ENCODE peak calls at places on chromosomes 5 and 9, in four cellular contexts. C is pancreas, Z is uterus, R is breast epithelium. V is an unnamed sample.

GRCh38 chr5:150021491-150022162 is 21.1 kb downstream of the HMGXB3 start:
- DNase-seq in C (no peak), R (no peak), Z (peak; percentile 36), V (no peak)

GRCh38 chr9:97938081-97938644 is at the start of gene HEMGN:
- DNase-seq in R (no peak), Z (no peak), C (no peak), V (no peak)

GRCh38 chr5:73985145-73985544 is 359.1 kb downstream of the ARHGEF28 start:
- DNase-seq in Z (no peak), C (no peak), R (no peak), V (no peak)

GRCh38 chr5:1445313-1445894 is at the start of gene SLC6A3:
- DNase-seq in C (peak; percentile 36), Z (no peak), R (no peak), V (peak; percentile 65)

GRCh38 chr5:72474117-72474915 is 32.9 kb downstream of the ZNF366 start:
- DNase-seq in Z (no peak), C (no peak), R (no peak), V (no peak)

GRCh38 chr9:132755096-132755495 is 84.8 kb downstream of the GTF3C4 start:
- DNase-seq in C (no peak), Z (no peak), R (no peak), V (peak; percentile 43)

GRCh38 chr5:35229076-35230042 is 928 bp downstream of the PRLR start:
- DNase-seq in R (no peak), Z (peak; percentile 59), C (peak; percentile 81), V (peak; percentile 66)

GRCh38 chr5:157387164-157387563 is 72.8 kb upstream of the NIPAL4 start:
- DNase-seq in C (no peak), R (no peak), Z (no peak), V (no peak)

GRCh38 chr5:148454576-148454975 is 70.8 kb downstream of the FBXO38 start:
- DNase-seq in Z (no peak), R (no peak), C (no peak), V (no peak)

GRCh38 chr5:172798422-172799215 is 27.6 kb upstream of the DUSP1 start:
- DNase-seq in R (no peak), Z (peak; percentile 86), C (no peak), V (peak; percentile 56)

GRCh38 chr5:1338196-1338490 is 6.8 kb downstream of the CLPTM1L start:
- DNase-seq in R (no peak), Z (no peak), C (no peak), V (no peak)

GRCh38 chr9:18060304-18060934 is 413.5 kb upstream of the ADAMTSL1 start:
- DNase-seq in R (no peak), Z (no peak), C (no peak), V (no peak)

GRCh38 chr5:34687269-34688011 is 31.3 kb downstream of the RAI14 start:
- DNase-seq in C (no peak), R (no peak), Z (peak; percentile 65), V (no peak)

GRCh38 chr5:154370119-154370518 is 75.7 kb upstream of the SAP30L start:
- DNase-seq in Z (no peak), C (no peak), R (no peak), V (no peak)

GRCh38 chr9:114694146-114694545 is 12.2 kb upstream of the TEX48 start:
- DNase-seq in C (no peak), Z (no peak), R (no peak), V (no peak)

GRCh38 chr9:95297316-95297715 is 20.2 kb downstream of the FANCC start:
- DNase-seq in Z (no peak), C (no peak), R (no peak), V (no peak)
- TF ChIP-seq CTCF in Z (no peak), C (no peak), R (no peak), V (no peak)

GRCh38 chr9:136526625-136527066 is 19.2 kb downstream of the NOTCH1 start:
- DNase-seq in R (no peak), C (no peak), Z (no peak), V (no peak)
- H3K4me3 ChIP-seq in R (peak overlapping the region; percentile 15), C (no peak overlapping the region), Z (no peak overlapping the region), V (no peak overlapping the region)

DNA sequence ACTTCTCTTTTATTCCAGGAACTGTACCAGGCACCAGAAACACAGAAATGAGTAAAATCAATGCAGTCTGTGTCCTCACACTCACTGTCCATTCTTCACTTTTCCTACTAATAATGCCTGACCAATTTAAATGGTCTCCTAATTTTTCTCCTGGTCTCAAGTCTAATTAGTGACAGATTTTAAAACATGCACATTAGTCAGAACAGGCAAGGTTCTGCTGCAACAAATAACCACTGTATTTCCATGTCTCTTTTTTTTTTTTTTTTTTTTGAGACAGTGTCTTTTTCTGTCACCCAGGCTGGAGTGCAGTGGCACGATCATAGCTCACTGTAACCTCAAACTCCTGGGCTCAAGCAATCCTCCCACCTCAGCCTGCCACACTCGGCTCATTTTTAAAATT is 99.6 kb downstream of the CEMIP2 start:
- DNase-seq in Z (no peak), C (no peak), R (no peak), V (no peak)
- H3K4me1 ChIP-seq in Z (no peaks in the 10 kb centered on the region), C (no peaks in the 10 kb centered on the region), R (no peaks in the 10 kb centered on the region), V (peaks cover 5% of the 10 kb centered on the region)

GRCh38 chr9:2857564-2858198 is 13.8 kb upstream of the PUM3 start:
- DNase-seq in R (peak; percentile 61), Z (peak; percentile 55), C (no peak), V (no peak)

GRCh38 chr9:2854617-2855016 is 10.7 kb upstream of the PUM3 start:
- DNase-seq in R (no peak), Z (no peak), C (no peak), V (no peak)

GRCh38 chr9:2853517-2853916 is 9.6 kb upstream of the PUM3 start:
- DNase-seq in Z (no peak), C (no peak), R (no peak), V (no peak)

GRCh38 chr9:2859776-2860379 is 16.0 kb upstream of the PUM3 start:
- DNase-seq in Z (no peak), R (no peak), C (no peak), V (peak; percentile 75)

DNA sequence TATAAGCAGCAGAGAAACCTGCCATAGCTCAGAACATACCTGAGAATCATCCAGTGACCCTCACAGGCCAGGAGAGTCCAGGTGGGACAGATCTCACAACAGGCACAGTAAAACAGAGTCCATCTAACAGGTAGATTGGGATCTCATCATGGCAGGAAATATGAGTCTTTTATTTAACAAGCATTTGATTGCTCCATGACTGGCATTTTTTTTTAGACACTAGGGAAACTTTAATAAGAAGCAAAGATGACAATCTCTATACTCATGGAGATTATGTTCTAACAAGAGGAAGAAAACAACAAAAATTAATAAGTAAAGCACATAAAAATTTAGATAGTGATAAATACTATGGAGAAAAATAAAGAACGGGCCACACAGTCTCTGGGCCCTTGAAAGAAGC is 12.5 kb upstream of the PUM3 start:
- DNase-seq in C (no peak), R (no peak), Z (no peak), V (no peak)
- TF ChIP-seq CTCF in C (no peak), R (no peak), Z (no peak), V (no peak)

DNA sequence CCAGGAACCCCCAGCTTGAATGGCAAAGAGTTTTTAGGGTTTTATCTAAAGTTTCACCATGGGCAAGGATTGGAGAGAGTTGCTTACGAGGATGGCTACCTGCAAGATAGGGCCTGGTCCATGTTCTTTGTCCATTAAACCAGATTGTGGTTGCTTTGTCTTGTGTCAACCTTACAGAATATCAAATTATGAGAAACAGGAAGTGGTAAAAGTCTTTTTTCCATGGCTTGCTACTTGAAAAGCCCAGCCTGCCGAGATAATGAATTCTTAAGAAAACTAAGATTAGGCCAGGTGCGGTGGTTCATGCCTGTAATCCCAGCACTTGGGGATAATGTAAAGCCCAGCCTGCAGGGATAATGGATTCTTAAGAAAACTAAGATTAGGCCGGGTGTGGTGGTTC is 24.4 kb downstream of the ZNF474 start:
- DNase-seq in R (no peak), Z (no peak), C (no peak), V (no peak)
- H3K4me3 ChIP-seq in R (no peak overlapping the region), Z (no peak overlapping the region), C (no peak overlapping the region), V (no peak overlapping the region)

GRCh38 chr9:77957652-77958051 is 74.0 kb downstream of the GNAQ start:
- DNase-seq in C (no peak), R (no peak), Z (no peak), V (no peak)

GRCh38 chr9:77956555-77956954 is 75.1 kb downstream of the GNAQ start:
- DNase-seq in R (no peak), C (no peak), Z (no peak), V (no peak)

GRCh38 chr9:77961541-77961940 is 70.1 kb downstream of the GNAQ start:
- DNase-seq in Z (no peak), C (no peak), R (no peak), V (no peak)

GRCh38 chr9:77960356-77961153 is 71.1 kb downstream of the GNAQ start:
- DNase-seq in Z (no peak), R (no peak), C (no peak), V (no peak)

GRCh38 chr9:77959803-77960202 is 71.8 kb downstream of the GNAQ start:
- DNase-seq in Z (no peak), C (no peak), R (no peak), V (no peak)
- H3K4me1 ChIP-seq in Z (peaks cover 3% of the 10 kb centered on the region), C (peaks cover 8% of the 10 kb centered on the region), R (no peaks in the 10 kb centered on the region), V (peaks cover 41% of the 10 kb centered on the region)

GRCh38 chr9:37856551-37856950 is 47.4 kb downstream of the SLC25A51 start:
- DNase-seq in C (no peak), Z (no peak), R (no peak), V (no peak)

GRCh38 chr9:37862530-37862929 is 41.4 kb downstream of the SLC25A51 start:
- DNase-seq in Z (no peak), C (no peak), R (no peak), V (no peak)

DNA sequence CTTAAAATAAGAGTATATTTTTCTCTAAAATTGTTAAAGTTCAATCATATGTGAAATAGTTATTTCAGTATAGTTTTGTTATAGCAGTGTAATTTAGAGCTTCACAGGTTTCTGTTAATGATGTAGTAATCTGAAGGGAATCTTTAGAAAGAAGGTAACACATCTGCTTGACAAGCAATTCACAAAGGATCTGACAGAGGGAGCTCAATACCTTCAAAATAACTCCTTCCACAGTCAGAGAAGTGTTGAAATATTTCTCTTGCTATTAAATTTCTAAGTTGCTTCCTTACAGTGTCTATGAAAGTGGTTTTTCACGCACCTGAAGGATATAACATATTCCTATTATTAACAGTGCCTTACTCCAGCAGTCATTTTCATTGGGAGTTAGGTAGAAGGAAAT is 44.9 kb downstream of the SLC25A51 start:
- DNase-seq in Z (no peak), R (no peak), C (no peak), V (no peak)
- TF ChIP-seq CTCF in Z (no peak), R (no peak), C (no peak), V (no peak)

GRCh38 chr5:178121450-178122276 is 8.3 kb downstream of the N4BP3 start:
- DNase-seq in Z (no peak), C (no peak), R (no peak), V (no peak)
- H3K4me3 ChIP-seq in Z (no peak overlapping the region), C (peak overlapping the region; percentile 35), R (peak overlapping the region; percentile 29), V (no peak overlapping the region)

DNA sequence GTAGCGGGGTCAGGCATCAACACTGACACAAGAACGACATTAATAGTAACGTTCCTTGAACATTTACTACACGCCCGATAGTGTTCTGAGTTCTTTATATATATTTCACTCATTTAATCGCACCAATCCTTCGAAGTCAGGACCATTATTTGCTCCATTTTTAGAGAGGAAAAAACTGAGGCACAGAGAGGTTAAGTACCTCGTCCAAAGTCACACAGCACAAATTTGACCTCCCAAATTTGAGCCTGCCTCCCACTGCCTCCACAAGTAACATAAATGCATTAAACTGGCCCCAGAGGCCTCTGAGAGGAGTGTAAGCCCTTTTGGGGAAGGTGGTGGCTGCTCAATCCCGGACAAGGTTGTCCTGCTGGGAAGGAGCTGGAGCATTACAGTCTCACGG is 5.8 kb downstream of the RGS14 start:
- DNase-seq in Z (no peak), R (no peak), C (peak; percentile 4), V (no peak)
- H3K4me1 ChIP-seq in Z (peaks cover 3% of the 10 kb centered on the region), R (peaks cover 9% of the 10 kb centered on the region), C (peaks cover 24% of the 10 kb centered on the region), V (peaks cover 33% of the 10 kb centered on the region)

GRCh38 chr5:170439246-170439943 is 50.2 kb upstream of the KCNMB1 start:
- DNase-seq in C (no peak), Z (no peak), R (no peak), V (no peak)
- TF ChIP-seq CTCF in C (no peak), Z (no peak), R (no peak), V (no peak)